ENCODE peak calls at places on chromosomes 1 and 21, in five cellular contexts. I is HFFc6; M is CD8-positive, alpha-beta memory T cell; F is hippocampal formation; T is cardiac fibroblast. B is an unnamed sample.

GRCh38 chr21:34126269-34126668 is 52.9 kb downstream of the MRPS6 start:
- DNase-seq in M (no peak), F (no peak), T (peak), I (peak), B (peak)

GRCh38 chr1:156859523-156860112 is 701 bp upstream of the INSRR start:
- DNase-seq in M (no peak), F (no peak), I (no peak), T (peak), B (peak)

GRCh38 chr1:19429611-19430010 is 55.7 kb downstream of the CAPZB start:
- DNase-seq in M (no peak), I (no peak), F (no peak), T (no peak), B (no peak)

GRCh38 chr1:91781371-91781825 is 104.6 kb downstream of the TGFBR3 start:
- DNase-seq in T (peak), F (no peak), I (peak), M (no peak), B (peak)

GRCh38 chr1:154902920-154903566 is 33.0 kb upstream of the KCNN3 start:
- DNase-seq in M (no peak), F (no peak), T (no peak), I (no peak), B (no peak)

GRCh38 chr1:223700388-223700918 is 11.9 kb upstream of the CAPN2 start:
- DNase-seq in F (no peak), T (peak), M (no peak), I (peak), B (peak)

GRCh38 chr1:235054961-235055360 is 73.7 kb downstream of the TOMM20 start:
- DNase-seq in T (no peak), I (no peak), F (no peak), M (no peak), B (no peak)

GRCh38 chr1:225851810-225852209 is 30.4 kb downstream of the TMEM63A start:
- DNase-seq in M (peak), F (no peak), T (no peak), I (no peak), B (no peak)

GRCh38 chr1:229582715-229583114 is 24.2 kb upstream of the ABCB10 start:
- DNase-seq in T (no peak), M (no peak), I (no peak), F (no peak), B (no peak)

GRCh38 chr1:169113613-169114119 is 7.2 kb downstream of the ATP1B1 start:
- DNase-seq in T (peak), F (no peak), I (peak), M (no peak), B (peak)

GRCh38 chr1:117826551-117827078 is 102.8 kb downstream of the GDAP2 start:
- DNase-seq in I (peak), M (no peak), T (peak), F (no peak), B (peak)

GRCh38 chr1:23865543-23865930 is 2.6 kb downstream of the FUCA1 start:
- DNase-seq in M (no peak), T (peak), F (peak), I (peak), B (peak)

GRCh38 chr1:185281245-185281644 is 35.8 kb downstream of the IVNS1ABP start:
- DNase-seq in F (no peak), M (peak), I (no peak), T (no peak), B (no peak)

GRCh38 chr1:228077565-228078330 is 4.8 kb upstream of the ARF1 start:
- DNase-seq in I (no peak), F (no peak), M (no peak), T (no peak), B (no peak)

GRCh38 chr1:1359316-1359667 is 937 bp upstream of the MXRA8 start:
- DNase-seq in F (no peak), M (no peak), T (peak), I (peak), B (peak)

GRCh38 chr1:200999667-201000066 is 23.8 kb downstream of the KIF21B start:
- DNase-seq in F (no peak), M (no peak), T (no peak), I (no peak), B (no peak)

GRCh38 chr1:22922640-22923039 is 50.0 kb downstream of the LACTBL1 start:
- DNase-seq in F (no peak), I (no peak), T (peak), M (no peak), B (peak)

GRCh38 chr1:181044449-181044966 is 10.7 kb downstream of the MR1 start:
- DNase-seq in M (peak), T (peak), I (no peak), F (no peak), B (peak)